ENCODE peak calls at places on chromosomes 16 and 17, in seven cellular contexts. Q is neural progenitor cell, N is HCT116, J is mammary epithelial cell, X is IMR-90, H is H1, F is endodermal cell. V is an unnamed sample.

GRCh38 chr16:71859751-71860521 is 14.2 kb downstream of the ATXN1L start:
- DNase-seq in Q (no peak), N (no peak), J (no peak), X (no peak), H (no peak), F (no peak), V (no peak)

GRCh38 chr17:40355804-40356758 is 8.5 kb downstream of the GJD3 start:
- DNase-seq in Q (no peak), N (no peak), J (no peak), X (no peak), H (no peak), F (no peak), V (no peak)

GRCh38 chr16:66741131-66741900 is 10.1 kb downstream of the DYNC1LI2 start:
- DNase-seq in Q (no peak), N (peak; percentile 48), J (peak; percentile 75), X (peak; percentile 88), H (no peak), F (no peak), V (no peak)

GRCh38 chr17:59456923-59457615 is 108.3 kb upstream of the DHX40 start:
- DNase-seq in Q (no peak), N (no peak), J (no peak), X (no peak), H (no peak), F (no peak), V (no peak)

GRCh38 chr16:1088295-1089170 is 7.5 kb downstream of the C1QTNF8 start:
- DNase-seq in Q (no peak), N (no peak), J (no peak), X (no peak), H (no peak), F (no peak), V (no peak)

GRCh38 chr17:10725262-10725661 is 4.6 kb downstream of the TMEM220 start:
- DNase-seq in Q (no peak), N (no peak), J (no peak), X (no peak), H (no peak), F (no peak), V (no peak)

GRCh38 chr16:47134550-47134949 is 9.2 kb downstream of the NETO2 start:
- DNase-seq in Q (no peak), N (no peak), J (no peak), X (no peak), H (no peak), F (no peak), V (no peak)

GRCh38 chr17:27354051-27354490 is 60.2 kb downstream of the WSB1 start:
- DNase-seq in Q (no peak), N (no peak), J (no peak), X (no peak), H (no peak), F (no peak), V (no peak)

GRCh38 chr17:59332890-59333377 is 1.5 kb downstream of the YPEL2 start:
- DNase-seq in Q (no peak), N (no peak), J (no peak), X (peak; percentile 11), H (no peak), F (no peak), V (no peak)

GRCh38 chr17:16977932-16978331 is 6.0 kb upstream of the TNFRSF13B start:
- DNase-seq in Q (no peak), N (no peak), J (no peak), X (peak; percentile 38), H (peak; percentile 17), F (no peak), V (no peak)

GRCh38 chr17:77325826-77326581 is 185.2 kb downstream of the SEC14L1 start:
- DNase-seq in Q (no peak), N (no peak), J (no peak), X (no peak), H (no peak), F (peak; percentile 31), V (peak; percentile 37)

GRCh38 chr17:77801545-77802332 is 156.8 kb upstream of the TNRC6C start:
- DNase-seq in Q (peak; percentile 59), N (no peak), J (no peak), X (no peak), H (no peak), F (no peak), V (no peak)

GRCh38 chr16:51753382-51753781 is 602.3 kb upstream of the SALL1 start:
- DNase-seq in Q (no peak), N (no peak), J (no peak), X (no peak), H (no peak), F (no peak), V (no peak)

GRCh38 chr17:28527859-28528258 is 21.7 kb downstream of the FOXN1 start:
- DNase-seq in Q (no peak), N (no peak), J (peak; percentile 26), X (no peak), H (no peak), F (no peak), V (no peak)

GRCh38 chr17:73637866-73638265 is 6.4 kb downstream of the SDK2 start:
- DNase-seq in Q (no peak), N (no peak), J (no peak), X (no peak), H (no peak), F (peak; percentile 42), V (no peak)

GRCh38 chr17:39225308-39225973 is at the start of gene STAC2:
- DNase-seq in Q (no peak), N (no peak), J (no peak), X (no peak), H (no peak), F (no peak), V (no peak)

GRCh38 chr17:43134774-43135453 is 9.8 kb upstream of the BRCA1 start:
- DNase-seq in Q (no peak), N (no peak), J (no peak), X (no peak), H (no peak), F (peak; percentile 66), V (no peak)

GRCh38 chr16:84166796-84167695 is 19.8 kb downstream of the TAF1C start:
- DNase-seq in Q (no peak), N (no peak), J (no peak), X (no peak), H (no peak), F (peak; percentile 53), V (no peak)

GRCh38 chr16:15616068-15616467 is 26.9 kb downstream of the MARF1 start:
- DNase-seq in Q (no peak), N (no peak), J (no peak), X (no peak), H (no peak), F (no peak), V (no peak)

GRCh38 chr17:18261146-18261515 is 669 bp downstream of the MIEF2 start:
- DNase-seq in Q (peak; percentile 43), N (no peak), J (peak; percentile 73), X (peak; percentile 44), H (peak; percentile 64), F (peak; percentile 81), V (no peak)

GRCh38 chr17:61735807-61736206 is 127.5 kb downstream of the BRIP1 start:
- DNase-seq in Q (no peak), N (no peak), J (no peak), X (no peak), H (no peak), F (no peak), V (no peak)

GRCh38 chr17:37465058-37465616 is 24.6 kb upstream of the DUSP14 start:
- DNase-seq in Q (no peak), N (no peak), J (peak; percentile 84), X (peak; percentile 72), H (no peak), F (no peak), V (no peak)
- H3K9ac ChIP-seq in Q (no peak overlapping the region), N (no peak overlapping the region), J (no peak overlapping the region), X (no peak overlapping the region), H (no peak overlapping the region), F (no peak overlapping the region), V (no peak overlapping the region)

DNA sequence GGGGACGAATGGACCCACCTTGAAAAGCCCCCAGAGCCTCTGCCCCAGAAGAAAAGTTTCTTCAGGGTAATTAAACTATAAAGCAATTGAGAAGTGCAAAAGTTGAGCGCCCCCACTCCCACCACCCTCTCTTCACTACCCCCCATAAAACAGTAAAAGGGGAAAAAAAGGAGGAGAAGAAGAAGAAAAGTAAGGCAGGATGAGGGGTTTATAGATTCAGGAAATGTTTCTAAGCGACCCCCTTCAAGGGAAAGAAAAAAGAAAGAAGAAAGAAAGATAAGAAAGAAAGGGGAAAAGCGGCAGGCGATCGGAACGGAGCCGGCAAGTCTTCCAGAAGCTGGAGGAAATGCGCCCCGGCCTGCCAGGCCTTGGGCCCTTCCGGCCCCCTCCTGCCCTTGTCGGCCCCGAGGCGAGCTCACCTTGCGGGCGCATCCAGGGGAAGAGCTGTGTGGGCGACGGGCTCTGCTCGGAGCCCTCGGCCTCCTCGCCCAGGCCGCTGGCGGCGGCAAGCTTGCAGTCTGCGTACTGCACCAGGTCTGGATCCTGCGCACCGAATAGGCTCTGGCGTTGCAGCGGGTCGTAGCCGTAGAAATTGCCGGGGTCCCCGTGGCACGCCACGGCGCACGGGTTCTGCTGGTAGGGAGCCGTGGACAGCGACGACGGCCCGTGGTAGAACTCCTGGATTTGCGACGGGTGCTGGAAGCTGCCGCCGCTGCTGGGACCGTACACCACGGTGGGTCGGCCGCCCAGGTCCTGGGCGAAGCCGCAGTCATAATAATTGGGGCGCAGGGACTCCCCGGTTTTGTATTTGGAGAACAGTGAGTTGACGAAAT is 1.0 kb downstream of the HOXB8 start:
- DNase-seq in Q (peak; percentile 71), N (no peak), J (no peak), X (peak; percentile 31), H (no peak), F (peak; percentile 85), V (no peak)
- H3K4me1 ChIP-seq in Q (no peaks in the 10 kb centered on the region), N (peaks cover 15% of the 10 kb centered on the region), J (peaks cover 14% of the 10 kb centered on the region), X (peaks cover 11% of the 10 kb centered on the region), H (no peaks in the 10 kb centered on the region), F (peaks cover 2% of the 10 kb centered on the region), V (no peaks in the 10 kb centered on the region)

GRCh38 chr16:89322381-89323119 is 105.0 kb downstream of the ZNF778 start:
- DNase-seq in Q (peak; percentile 61), N (no peak), J (no peak), X (peak; percentile 82), H (no peak), F (peak; percentile 88), V (no peak)
- H3K27ac ChIP-seq in Q (peak overlapping the region; percentile 61), N (peak overlapping the region; percentile 86), J (no peak overlapping the region), X (peak overlapping the region; percentile 60), H (peak overlapping the region; percentile 40), F (peak overlapping the region; percentile 48), V (peak overlapping the region; percentile 34)

GRCh38 chr17:35052240-35052608 is 11.3 kb downstream of the RFFL start:
- DNase-seq in Q (no peak), N (no peak), J (peak; percentile 63), X (peak; percentile 77), H (no peak), F (no peak), V (no peak)

GRCh38 chr17:35051579-35052239 is 11.8 kb downstream of the RFFL start:
- DNase-seq in Q (no peak), N (no peak), J (no peak), X (peak; percentile 19), H (no peak), F (no peak), V (peak; percentile 18)

GRCh38 chr17:35052780-35053179 is 10.7 kb downstream of the RFFL start:
- DNase-seq in Q (no peak), N (no peak), J (no peak), X (no peak), H (no peak), F (no peak), V (no peak)

GRCh38 chr17:35051183-35051578 is 12.3 kb downstream of the RFFL start:
- DNase-seq in Q (no peak), N (no peak), J (no peak), X (no peak), H (no peak), F (no peak), V (peak; percentile 64)

DNA sequence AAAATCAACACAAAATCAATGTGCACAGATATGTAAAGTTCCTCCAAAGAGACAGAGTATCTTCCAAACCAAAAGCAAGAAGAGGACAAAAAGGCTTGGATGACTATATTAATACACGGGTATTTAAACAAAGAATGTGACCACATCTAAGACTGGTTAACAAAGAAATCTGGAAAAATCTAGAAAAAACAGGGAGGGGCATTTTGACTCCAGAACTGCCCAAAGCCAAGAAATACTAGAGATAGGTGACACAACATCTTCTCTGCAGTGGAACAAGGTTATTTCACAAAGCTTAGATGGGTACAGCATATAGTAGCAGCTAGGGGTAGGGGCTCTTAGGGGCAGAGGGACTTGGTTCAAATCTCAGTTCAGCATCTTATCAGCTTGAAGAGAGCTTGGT is 10.3 kb downstream of the RFFL start:
- DNase-seq in Q (no peak), N (no peak), J (no peak), X (no peak), H (no peak), F (no peak), V (no peak)
- H3K9ac ChIP-seq in Q (no peak overlapping the region), N (no peak overlapping the region), J (no peak overlapping the region), X (no peak overlapping the region), H (no peak overlapping the region), F (no peak overlapping the region), V (no peak overlapping the region)

V was measured in DND-41.